ENCODE peak calls at places on chromosomes 16 and 17, in ten cellular contexts. L, X, D, T, W, O, P, U, I and E are unnamed samples.

GRCh38 chr16:73047536-73048291 is at the start of gene ZFHX3:
- DNase-seq in D (peak), I (peak), P (peak), W (no peak), O (peak), X (no peak), T (peak), U (no peak), L (no peak), E (no peak)

GRCh38 chr16:2019919-2020831 is 590 bp downstream of the NPW start:
- DNase-seq in L (no peak), O (no peak), T (peak), X (no peak), U (no peak), P (no peak), W (no peak), D (no peak), I (peak), E (no peak)

GRCh38 chr17:39014044-39014794 is 47.0 kb upstream of the FBXO47 start:
- DNase-seq in I (no peak), X (peak), W (no peak), D (peak), T (no peak), L (no peak), U (no peak), P (peak), O (no peak), E (no peak)

GRCh38 chr17:73910216-73910615 is 266.0 kb upstream of the SDK2 start:
- DNase-seq in O (no peak), W (no peak), D (no peak), U (no peak), X (no peak), P (no peak), L (no peak), T (no peak), I (no peak), E (no peak)

GRCh38 chr16:85249830-85250455 is 137.7 kb upstream of the CIBAR2 start:
- DNase-seq in I (no peak), U (no peak), O (no peak), T (no peak), L (no peak), P (no peak), X (no peak), D (no peak), W (no peak), E (no peak)

GRCh38 chr16:11618107-11618717 is 31.5 kb upstream of the LITAF start:
- DNase-seq in O (no peak), W (no peak), P (no peak), I (no peak), L (no peak), T (no peak), U (no peak), X (no peak), D (no peak), E (no peak)

GRCh38 chr17:17205368-17206148 is 575 bp downstream of the PLD6 start:
- DNase-seq in P (peak), T (peak), L (no peak), W (no peak), O (peak), X (no peak), U (no peak), D (no peak), I (no peak), E (peak)

GRCh38 chr17:37133131-37133530 is 184.4 kb downstream of the AATF start:
- DNase-seq in U (no peak), T (no peak), P (no peak), I (no peak), D (no peak), X (no peak), O (no peak), W (no peak), L (no peak), E (no peak)

GRCh38 chr17:48441231-48441711 is 11.3 kb upstream of the SKAP1 start:
- DNase-seq in L (no peak), D (no peak), X (no peak), O (peak), T (no peak), W (no peak), P (no peak), U (no peak), I (no peak), E (no peak)

GRCh38 chr16:10736926-10737625 is 6.6 kb upstream of the NUBP1 start:
- DNase-seq in U (no peak), X (peak), W (peak), D (peak), I (peak), P (peak), L (no peak), O (peak), T (peak), E (no peak)

GRCh38 chr17:8628609-8629169 is 1.8 kb downstream of the MYH10 start:
- DNase-seq in X (no peak), I (no peak), L (no peak), P (no peak), O (no peak), T (no peak), W (no peak), U (no peak), D (peak), E (no peak)

GRCh38 chr17:72985882-72986720 is 106.4 kb downstream of the SLC39A11 start:
- DNase-seq in P (peak), X (peak), W (peak), U (no peak), L (no peak), D (peak), O (peak), T (no peak), I (peak), E (no peak)

GRCh38 chr16:30005341-30006094 is 5.3 kb downstream of the DOC2A start:
- DNase-seq in X (no peak), I (peak), T (no peak), O (peak), W (no peak), U (no peak), D (peak), L (no peak), P (peak), E (no peak)

DNA sequence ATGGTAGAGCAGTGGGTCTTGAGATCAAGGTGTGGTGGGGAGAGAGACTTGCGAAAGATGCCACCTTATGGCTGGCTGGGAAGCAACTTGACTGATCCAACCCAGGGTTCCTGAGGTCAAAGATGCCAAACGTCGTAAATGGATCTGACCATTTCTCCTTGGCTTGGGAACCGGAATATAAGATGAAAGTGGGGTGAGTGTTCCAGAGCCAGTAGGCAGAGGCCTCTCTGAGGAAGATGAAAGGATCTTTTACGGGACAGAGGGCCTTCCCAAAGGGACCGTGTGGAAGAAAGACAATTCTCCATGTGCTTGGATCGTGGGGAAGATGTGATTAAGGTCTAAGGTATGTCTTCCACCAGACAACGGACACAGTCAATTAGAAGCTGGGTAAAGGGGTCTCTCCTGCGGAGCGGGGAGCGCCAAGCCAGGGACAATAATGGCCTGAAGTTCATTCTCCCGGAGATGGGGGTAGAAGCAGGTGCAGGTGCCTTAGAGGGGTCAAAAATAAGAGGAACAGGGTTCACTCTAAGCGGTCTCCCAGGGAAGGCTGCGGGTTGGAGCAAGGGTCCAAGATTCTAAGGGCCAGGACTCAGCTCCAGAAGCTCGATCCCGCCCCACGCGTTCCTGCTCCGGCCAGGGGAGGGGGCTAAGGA is 802 bp downstream of the FXR2 start:
- DNase-seq in L (no peak), T (no peak), D (no peak), X (peak), O (no peak), I (no peak), P (no peak), U (no peak), W (no peak), E (no peak)
- H3K4me3 ChIP-seq in L (peak), T (peak), D (peak), X (peak), O (peak), I (peak), P (no peak), U (peak), W (peak), E (peak)

GRCh38 chr17:65196617-65197016 is 59.4 kb downstream of the RGS9 start:
- DNase-seq in D (no peak), L (no peak), U (no peak), W (no peak), O (no peak), P (no peak), X (no peak), I (no peak), T (no peak), E (no peak)
- TF ChIP-seq CTCF in D (no peak), L (no peak), U (no peak), W (no peak), O (no peak), P (no peak), X (no peak), I (no peak), T (no peak), E (no peak)

GRCh38 chr17:6756425-6757012 is 673 bp downstream of the XAF1 start:
- DNase-seq in D (no peak), W (no peak), X (no peak), O (no peak), U (no peak), L (no peak), P (no peak), I (no peak), T (peak), E (no peak)
- H3K4me3 ChIP-seq in D (peak), W (peak), X (no peak), O (peak), U (peak), L (peak), P (peak), I (no peak), T (peak), E (no peak)

DNA sequence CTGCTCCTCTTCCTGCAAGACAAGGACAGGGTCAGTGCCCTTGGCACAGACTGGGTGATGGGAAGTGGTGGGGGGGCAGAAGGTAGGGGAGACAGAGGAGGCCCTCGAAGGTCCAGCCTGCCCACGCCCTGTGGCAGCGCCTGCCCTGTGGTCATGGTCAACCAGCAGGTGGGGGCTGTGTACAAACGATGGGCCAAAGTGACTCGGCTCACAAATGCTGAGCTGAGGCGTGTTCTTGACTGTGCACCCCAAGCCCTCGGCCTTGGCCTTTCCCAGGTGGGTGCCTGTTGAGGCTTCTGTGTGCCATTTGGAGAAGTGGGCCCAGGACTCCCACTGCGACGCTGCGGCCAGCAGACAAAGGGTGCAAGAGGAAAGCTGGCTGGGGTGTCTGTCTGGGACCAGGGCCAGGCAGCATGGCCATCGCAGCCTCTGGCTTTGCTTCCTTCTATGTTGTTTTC is 22.6 kb downstream of the MXRA7 start:
- DNase-seq in U (no peak), I (no peak), W (no peak), O (no peak), L (no peak), D (no peak), T (peak), P (peak), X (no peak), E (no peak)
- TF ChIP-seq CTCF in U (no peak), I (no peak), W (no peak), O (no peak), L (no peak), D (peak), T (no peak), P (no peak), X (peak), E (no peak)

GRCh38 chr16:3377917-3378316 is 22.2 kb downstream of the OR2C1 start:
- DNase-seq in O (no peak), I (no peak), T (no peak), X (no peak), U (no peak), D (no peak), P (no peak), W (no peak), L (no peak), E (no peak)

GRCh38 chr16:3388325-3388724 is 12.5 kb downstream of the ZSCAN32 start:
- DNase-seq in O (no peak), U (no peak), L (no peak), W (no peak), X (no peak), D (no peak), I (no peak), P (no peak), T (no peak), E (no peak)

GRCh38 chr16:3383045-3383448 is 17.8 kb downstream of the ZSCAN32 start:
- DNase-seq in L (no peak), U (no peak), X (no peak), O (no peak), W (no peak), P (no peak), T (no peak), I (no peak), D (no peak), E (no peak)
- H3K4me3 ChIP-seq in L (no peak), U (no peak), X (no peak), O (no peak), W (no peak), P (no peak), T (no peak), I (no peak), D (no peak), E (no peak)

GRCh38 chr16:28324887-28325279 is 32.6 kb downstream of the SBK1 start:
- DNase-seq in D (no peak), W (no peak), O (no peak), P (no peak), I (no peak), U (no peak), X (no peak), T (no peak), L (no peak), E (no peak)

GRCh38 chr16:28321700-28322411 is 29.5 kb downstream of the SBK1 start:
- DNase-seq in O (peak), I (peak), L (no peak), U (no peak), W (no peak), X (peak), D (peak), T (no peak), P (peak), E (no peak)

GRCh38 chr16:28324235-28324886 is 32.0 kb downstream of the SBK1 start:
- DNase-seq in I (no peak), L (no peak), W (no peak), D (no peak), X (no peak), T (no peak), P (no peak), O (no peak), U (no peak), E (no peak)

GRCh38 chr16:28326881-28327610 is 34.7 kb downstream of the SBK1 start:
- DNase-seq in D (peak), L (no peak), P (peak), X (peak), I (peak), O (peak), W (no peak), U (no peak), T (no peak), E (no peak)
- TF ChIP-seq CTCF in D (peak), L (peak), P (peak), X (peak), I (peak), O (peak), W (peak), U (peak), T (no peak), E (peak)